ENCODE peak calls at places on chromosomes 3 and 15, in six cellular contexts. X is right atrium auricular region, I is OCI-LY7, H is adrenal gland, K is heart left ventricle, U is PC-3. Z is an unnamed sample.
A peak's percentile ranks its signal among the peaks of the same experiment; 100 is the strongest.

GRCh38 chr3:107309312-107309711 is 67.9 kb upstream of the CCDC54 start:
- DNase-seq in H (no peak), U (no peak), K (no peak), X (no peak), I (no peak), Z (no peak)

GRCh38 chr3:152204218-152204617 is 64.5 kb upstream of the MBNL1 start:
- DNase-seq in H (no peak), I (no peak), K (no peak), U (no peak), X (no peak), Z (no peak)

GRCh38 chr3:53495518-53496501 is 1.4 kb downstream of the CACNA1D start:
- DNase-seq in X (no peak), H (peak; percentile 47), I (no peak), K (no peak), U (no peak), Z (no peak)

GRCh38 chr15:43828061-43828657 is 1.4 kb downstream of the WDR76 start:
- DNase-seq in X (no peak), U (peak; percentile 18), H (no peak), I (peak; percentile 64), K (no peak), Z (no peak)

GRCh38 chr3:45968706-45969105 is 25.4 kb downstream of the CXCR6 start:
- DNase-seq in X (no peak), I (no peak), H (no peak), K (no peak), U (peak; percentile 21), Z (no peak)

GRCh38 chr3:20561166-20561565 is 375.2 kb upstream of the SGO1 start:
- DNase-seq in U (no peak), X (no peak), H (no peak), K (no peak), I (no peak), Z (no peak)

GRCh38 chr15:42031211-42031915 is 10.5 kb upstream of the PLA2G4E start:
- DNase-seq in K (no peak), I (no peak), H (no peak), U (no peak), X (no peak), Z (no peak)

GRCh38 chr3:79881431-79881830 is 113.6 kb upstream of the ROBO1 start:
- DNase-seq in I (no peak), K (no peak), U (no peak), X (no peak), H (no peak), Z (no peak)

GRCh38 chr3:65953301-65953812 is 85.4 kb downstream of the MAGI1 start:
- DNase-seq in I (no peak), U (peak; percentile 77), K (no peak), X (peak; percentile 64), H (peak; percentile 52), Z (peak; percentile 89)

GRCh38 chr15:79977431-79977940 is 6.5 kb upstream of the BCL2A1 start:
- DNase-seq in U (no peak), H (peak; percentile 23), X (peak; percentile 57), I (peak; percentile 50), K (no peak), Z (no peak)

GRCh38 chr3:121757087-121757811 is 7.7 kb upstream of the GOLGB1 start:
- DNase-seq in K (no peak), X (no peak), H (no peak), U (no peak), I (peak; percentile 62), Z (no peak)

GRCh38 chr3:43998841-43999805 is 242.6 kb upstream of the TOPAZ1 start:
- DNase-seq in I (peak; percentile 92), H (no peak), U (no peak), X (no peak), K (no peak), Z (no peak)

GRCh38 chr3:133038089-133038730 is at the start of gene TMEM108:
- DNase-seq in K (peak; percentile 79), H (peak; percentile 88), I (no peak), U (no peak), X (peak; percentile 85), Z (peak; percentile 63)

GRCh38 chr3:169952045-169952444 is 14.6 kb upstream of the SEC62 start:
- DNase-seq in X (no peak), H (no peak), I (no peak), U (no peak), K (no peak), Z (no peak)

GRCh38 chr3:102299125-102299877 is 135.5 kb upstream of the ZPLD1 start:
- DNase-seq in K (no peak), U (peak; percentile 97), X (no peak), H (no peak), I (no peak), Z (no peak)

GRCh38 chr3:1600206-1600605 is 498.5 kb upstream of the CNTN4 start:
- DNase-seq in X (no peak), K (no peak), I (no peak), U (no peak), H (no peak), Z (no peak)

GRCh38 chr15:78223396-78224023 is 10.9 kb downstream of the ACSBG1 start:
- DNase-seq in K (peak; percentile 53), I (no peak), H (no peak), X (no peak), U (no peak), Z (no peak)

GRCh38 chr3:195260286-195260905 is 10.6 kb downstream of the XXYLT1 start:
- DNase-seq in I (no peak), U (peak; percentile 43), K (peak; percentile 46), X (peak; percentile 68), H (peak; percentile 44), Z (peak; percentile 64)

GRCh38 chr3:124397088-124397487 is 333.2 kb upstream of the UMPS start:
- DNase-seq in H (no peak), U (no peak), K (no peak), I (no peak), X (no peak), Z (no peak)

GRCh38 chr3:54262541-54262940 is 140.2 kb downstream of the CACNA2D3 start:
- DNase-seq in X (no peak), K (no peak), H (peak; percentile 16), U (no peak), I (no peak), Z (no peak)

GRCh38 chr3:148718982-148719862 is 21.5 kb downstream of the AGTR1 start:
- DNase-seq in I (no peak), K (no peak), H (no peak), X (no peak), U (peak; percentile 26), Z (no peak)

GRCh38 chr3:194142156-194142910 is 6.4 kb downstream of the HES1 start:
- DNase-seq in H (peak; percentile 47), I (no peak), X (peak; percentile 79), U (no peak), K (no peak), Z (peak; percentile 71)

GRCh38 chr3:124084398-124084881 is 92.5 kb upstream of the ROPN1 start:
- DNase-seq in U (no peak), H (no peak), X (no peak), I (no peak), K (no peak), Z (no peak)

GRCh38 chr3:87318609-87319008 is 42.2 kb upstream of the POU1F1 start:
- DNase-seq in K (no peak), H (no peak), U (peak; percentile 79), I (no peak), X (no peak), Z (no peak)

GRCh38 chr15:52144656-52145055 is 32.1 kb upstream of the BCL2L10 start:
- DNase-seq in I (no peak), K (no peak), H (no peak), U (peak; percentile 43), X (peak; percentile 16), Z (no peak)

GRCh38 chr3:14957933-14958332 is 10.6 kb downstream of the NR2C2 start:
- DNase-seq in K (no peak), I (peak; percentile 20), X (no peak), H (no peak), U (no peak), Z (no peak)

GRCh38 chr3:16768956-16769355 is 115.8 kb upstream of the PLCL2 start:
- DNase-seq in I (no peak), K (no peak), H (no peak), X (no peak), U (peak; percentile 21), Z (no peak)

GRCh38 chr15:31330111-31330785 is 3.6 kb downstream of the KLF13 start:
- DNase-seq in H (no peak), K (no peak), U (no peak), X (no peak), I (no peak), Z (no peak)

GRCh38 chr15:29724026-29724425 is 98.2 kb downstream of the TJP1 start:
- DNase-seq in U (no peak), X (no peak), K (no peak), H (no peak), I (no peak), Z (no peak)

GRCh38 chr3:67090472-67090871 is 92.4 kb downstream of the KBTBD8 start:
- DNase-seq in U (peak; percentile 8), K (no peak), H (no peak), X (no peak), I (no peak), Z (no peak)

GRCh38 chr3:89260721-89261120 is 153.3 kb downstream of the EPHA3 start:
- DNase-seq in X (no peak), U (no peak), K (no peak), I (no peak), H (no peak), Z (no peak)

GRCh38 chr3:55650011-55650410 is 162.9 kb upstream of the WNT5A start:
- DNase-seq in K (no peak), I (no peak), U (no peak), H (no peak), X (no peak), Z (no peak)
- H3K4me1 ChIP-seq in K (no peaks in the 10 kb centered on the region), I (peaks cover 10% of the 10 kb centered on the region), U (no peaks in the 10 kb centered on the region), H (no peaks in the 10 kb centered on the region), X (peaks cover 8% of the 10 kb centered on the region), Z (no peaks in the 10 kb centered on the region)

DNA sequence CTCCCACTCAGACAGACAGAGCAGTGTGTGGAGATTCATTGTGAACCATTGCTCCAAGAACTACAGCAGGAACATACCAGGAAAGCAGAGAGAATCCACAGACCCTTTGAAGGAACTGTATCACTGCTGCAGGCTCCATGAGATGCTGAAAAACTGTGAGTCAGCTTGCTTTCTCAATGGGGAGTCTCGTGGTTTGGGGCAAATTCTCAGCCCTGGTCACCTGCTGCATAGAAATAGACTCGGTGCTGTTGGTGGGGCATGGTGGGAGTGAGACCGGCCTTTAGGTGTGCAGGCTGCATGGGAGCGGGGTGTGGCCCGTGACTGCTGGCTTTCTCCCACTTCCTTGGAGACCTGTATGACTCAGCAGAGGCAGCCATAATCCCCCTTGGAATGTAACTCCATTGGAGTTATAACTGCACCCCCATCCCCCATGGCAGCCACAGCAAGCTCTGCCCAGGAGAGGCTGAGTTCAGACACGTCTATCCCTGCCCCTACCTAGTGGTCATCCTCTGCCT is 35.6 kb downstream of the ALCAM start:
- DNase-seq in I (no peak), K (no peak), X (no peak), U (peak; percentile 97), H (no peak), Z (no peak)
- H3K27ac ChIP-seq in I (no peak overlapping the region), K (no peak overlapping the region), X (no peak overlapping the region), U (peak overlapping the region; percentile 96), H (no peak overlapping the region), Z (no peak overlapping the region)

GRCh38 chr3:182245059-182245458 is 533.3 kb downstream of the SOX2 start:
- DNase-seq in I (no peak), H (no peak), K (no peak), X (no peak), U (no peak), Z (no peak)
- H3K4me1 ChIP-seq in I (peaks cover 3% of the 10 kb centered on the region), H (no peaks in the 10 kb centered on the region), K (peaks cover 4% of the 10 kb centered on the region), X (peaks cover 7% of the 10 kb centered on the region), U (no peaks in the 10 kb centered on the region), Z (peaks cover 24% of the 10 kb centered on the region)

DNA sequence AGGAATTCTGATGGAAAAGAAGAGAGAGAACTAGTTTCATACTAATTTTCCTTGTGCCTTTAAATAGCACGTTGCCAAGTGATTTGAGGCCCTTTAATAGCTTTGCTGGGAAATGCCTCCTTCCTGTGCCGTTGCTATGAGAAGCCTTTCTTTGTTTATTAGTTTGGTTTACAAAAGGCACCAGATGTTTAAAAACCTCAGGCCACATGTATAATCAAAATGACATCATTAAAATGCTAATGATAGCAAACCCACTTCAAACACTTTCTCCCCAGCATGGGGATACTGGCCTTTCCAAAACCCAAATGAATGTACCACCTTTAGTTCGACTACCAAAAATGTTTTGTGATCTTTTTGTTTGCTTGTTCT is 50.0 kb upstream of the TBC1D23 start:
- DNase-seq in I (no peak), X (no peak), U (no peak), K (no peak), H (no peak), Z (no peak)
- H3K27ac ChIP-seq in I (no peak overlapping the region), X (peak overlapping the region; percentile 40), U (no peak overlapping the region), K (peak overlapping the region; percentile 55), H (no peak overlapping the region), Z (peak overlapping the region; percentile 1)

Z was measured in right lobe of liver.